ENCODE peak calls at places on chromosomes 16 and 17, in eight cellular contexts. One of them, this sample, is unnamed.
A peak's percentile ranks its signal among the peaks of the same experiment; 100 is the strongest.

GRCh38 chr17:77899494-77899893 is 59.0 kb upstream of the TNRC6C start:
- DNase-seq in stimulated activated CD4-positive, alpha-beta T cell treated with anti-CD3 and anti-CD28 coated beads, Interleukin-2, amount 100 ng/mL, for 48 hours: no peak
- DNase-seq in kidney tubule cell: no peak
- DNase-seq in pancreas: no peak
- DNase-seq in CD4-positive, CD25-positive, alpha-beta regulatory T cell: no peak
- DNase-seq in activated T-helper 1 cell treated with anti-CD3 and anti-CD28 coated beads, Interleukin-12 subunit alpha, Interleukin-12 subunit beta, Interleukin-2, Interleukin-4 antibody, amounts not matched to agents 30 ng/mL and 10 ng/mL and 1 ng/mL, durations not matched to agents 14 hours and 24 hours and 36 hours: no peak
- DNase-seq in sciatic nerve: no peak
- DNase-seq in left cardiac atrium: no peak
- DNase-seq in this sample: no peak

GRCh38 chr16:10938321-10938720 is 3.9 kb downstream of the DEXI start:
- DNase-seq in left cardiac atrium: no peak
- DNase-seq in sciatic nerve: no peak
- DNase-seq in activated T-helper 1 cell treated with anti-CD3 and anti-CD28 coated beads, Interleukin-12 subunit alpha, Interleukin-12 subunit beta, Interleukin-2, Interleukin-4 antibody, amounts not matched to agents 30 ng/mL and 10 ng/mL and 1 ng/mL, durations not matched to agents 14 hours and 24 hours and 36 hours: peak; percentile 32
- DNase-seq in pancreas: no peak
- DNase-seq in kidney tubule cell: no peak
- DNase-seq in stimulated activated CD4-positive, alpha-beta T cell treated with anti-CD3 and anti-CD28 coated beads, Interleukin-2, amount 100 ng/mL, for 48 hours: no peak
- DNase-seq in CD4-positive, CD25-positive, alpha-beta regulatory T cell: no peak
- DNase-seq in this sample: no peak

GRCh38 chr17:77281024-77281903 is 140.5 kb downstream of the SEC14L1 start:
- DNase-seq in kidney tubule cell: peak; percentile 77
- DNase-seq in CD4-positive, CD25-positive, alpha-beta regulatory T cell: peak; percentile 66
- DNase-seq in pancreas: peak; percentile 82
- DNase-seq in activated T-helper 1 cell treated with anti-CD3 and anti-CD28 coated beads, Interleukin-12 subunit alpha, Interleukin-12 subunit beta, Interleukin-2, Interleukin-4 antibody, amounts not matched to agents 30 ng/mL and 10 ng/mL and 1 ng/mL, durations not matched to agents 14 hours and 24 hours and 36 hours: peak; percentile 56
- DNase-seq in sciatic nerve: peak; percentile 72
- DNase-seq in left cardiac atrium: peak; percentile 47
- DNase-seq in stimulated activated CD4-positive, alpha-beta T cell treated with anti-CD3 and anti-CD28 coated beads, Interleukin-2, amount 100 ng/mL, for 48 hours: peak; percentile 49
- DNase-seq in this sample: peak; percentile 74

GRCh38 chr16:50316102-50316847 is 49.9 kb downstream of the ADCY7 start:
- DNase-seq in kidney tubule cell: no peak
- DNase-seq in sciatic nerve: no peak
- DNase-seq in CD4-positive, CD25-positive, alpha-beta regulatory T cell: no peak
- DNase-seq in pancreas: no peak
- DNase-seq in left cardiac atrium: no peak
- DNase-seq in activated T-helper 1 cell treated with anti-CD3 and anti-CD28 coated beads, Interleukin-12 subunit alpha, Interleukin-12 subunit beta, Interleukin-2, Interleukin-4 antibody, amounts not matched to agents 30 ng/mL and 10 ng/mL and 1 ng/mL, durations not matched to agents 14 hours and 24 hours and 36 hours: no peak
- DNase-seq in stimulated activated CD4-positive, alpha-beta T cell treated with anti-CD3 and anti-CD28 coated beads, Interleukin-2, amount 100 ng/mL, for 48 hours: no peak
- DNase-seq in this sample: no peak

GRCh38 chr17:41734139-41734948 is at the start of gene HAP1:
- DNase-seq in CD4-positive, CD25-positive, alpha-beta regulatory T cell: no peak
- DNase-seq in stimulated activated CD4-positive, alpha-beta T cell treated with anti-CD3 and anti-CD28 coated beads, Interleukin-2, amount 100 ng/mL, for 48 hours: peak; percentile 30
- DNase-seq in sciatic nerve: no peak
- DNase-seq in kidney tubule cell: peak; percentile 44
- DNase-seq in left cardiac atrium: peak; percentile 37
- DNase-seq in pancreas: peak; percentile 43
- DNase-seq in activated T-helper 1 cell treated with anti-CD3 and anti-CD28 coated beads, Interleukin-12 subunit alpha, Interleukin-12 subunit beta, Interleukin-2, Interleukin-4 antibody, amounts not matched to agents 30 ng/mL and 10 ng/mL and 1 ng/mL, durations not matched to agents 14 hours and 24 hours and 36 hours: no peak
- DNase-seq in this sample: peak; percentile 39

GRCh38 chr17:7491583-7491982 is 7.4 kb downstream of the POLR2A start:
- DNase-seq in kidney tubule cell: no peak
- DNase-seq in CD4-positive, CD25-positive, alpha-beta regulatory T cell: no peak
- DNase-seq in pancreas: no peak
- DNase-seq in activated T-helper 1 cell treated with anti-CD3 and anti-CD28 coated beads, Interleukin-12 subunit alpha, Interleukin-12 subunit beta, Interleukin-2, Interleukin-4 antibody, amounts not matched to agents 30 ng/mL and 10 ng/mL and 1 ng/mL, durations not matched to agents 14 hours and 24 hours and 36 hours: no peak
- DNase-seq in sciatic nerve: no peak
- DNase-seq in left cardiac atrium: no peak
- DNase-seq in stimulated activated CD4-positive, alpha-beta T cell treated with anti-CD3 and anti-CD28 coated beads, Interleukin-2, amount 100 ng/mL, for 48 hours: no peak
- DNase-seq in this sample: no peak

GRCh38 chr17:42676424-42677011 is at the start of gene PLEKHH3:
- DNase-seq in CD4-positive, CD25-positive, alpha-beta regulatory T cell: no peak
- DNase-seq in activated T-helper 1 cell treated with anti-CD3 and anti-CD28 coated beads, Interleukin-12 subunit alpha, Interleukin-12 subunit beta, Interleukin-2, Interleukin-4 antibody, amounts not matched to agents 30 ng/mL and 10 ng/mL and 1 ng/mL, durations not matched to agents 14 hours and 24 hours and 36 hours: no peak
- DNase-seq in pancreas: no peak
- DNase-seq in kidney tubule cell: no peak
- DNase-seq in stimulated activated CD4-positive, alpha-beta T cell treated with anti-CD3 and anti-CD28 coated beads, Interleukin-2, amount 100 ng/mL, for 48 hours: no peak
- DNase-seq in left cardiac atrium: no peak
- DNase-seq in sciatic nerve: no peak
- DNase-seq in this sample: peak; percentile 9

GRCh38 chr17:12020595-12021590 is at the start of gene MAP2K4:
- DNase-seq in activated T-helper 1 cell treated with anti-CD3 and anti-CD28 coated beads, Interleukin-12 subunit alpha, Interleukin-12 subunit beta, Interleukin-2, Interleukin-4 antibody, amounts not matched to agents 30 ng/mL and 10 ng/mL and 1 ng/mL, durations not matched to agents 14 hours and 24 hours and 36 hours: peak; percentile 91
- DNase-seq in kidney tubule cell: peak; percentile 86
- DNase-seq in sciatic nerve: peak; percentile 97
- DNase-seq in stimulated activated CD4-positive, alpha-beta T cell treated with anti-CD3 and anti-CD28 coated beads, Interleukin-2, amount 100 ng/mL, for 48 hours: peak; percentile 97
- DNase-seq in CD4-positive, CD25-positive, alpha-beta regulatory T cell: peak; percentile 93
- DNase-seq in left cardiac atrium: peak; percentile 91
- DNase-seq in pancreas: peak; percentile 96
- DNase-seq in this sample: peak; percentile 88

GRCh38 chr17:27760069-27760885 is 40.1 kb downstream of the NOS2 start:
- DNase-seq in stimulated activated CD4-positive, alpha-beta T cell treated with anti-CD3 and anti-CD28 coated beads, Interleukin-2, amount 100 ng/mL, for 48 hours: peak; percentile 78
- DNase-seq in activated T-helper 1 cell treated with anti-CD3 and anti-CD28 coated beads, Interleukin-12 subunit alpha, Interleukin-12 subunit beta, Interleukin-2, Interleukin-4 antibody, amounts not matched to agents 30 ng/mL and 10 ng/mL and 1 ng/mL, durations not matched to agents 14 hours and 24 hours and 36 hours: peak; percentile 48
- DNase-seq in pancreas: peak; percentile 76
- DNase-seq in kidney tubule cell: peak; percentile 54
- DNase-seq in CD4-positive, CD25-positive, alpha-beta regulatory T cell: peak; percentile 53
- DNase-seq in sciatic nerve: peak; percentile 83
- DNase-seq in left cardiac atrium: peak; percentile 69
- DNase-seq in this sample: peak; percentile 52

GRCh38 chr16:50548659-50549560 is 714 bp downstream of the NKD1 start:
- DNase-seq in sciatic nerve: no peak
- DNase-seq in CD4-positive, CD25-positive, alpha-beta regulatory T cell: no peak
- DNase-seq in stimulated activated CD4-positive, alpha-beta T cell treated with anti-CD3 and anti-CD28 coated beads, Interleukin-2, amount 100 ng/mL, for 48 hours: no peak
- DNase-seq in activated T-helper 1 cell treated with anti-CD3 and anti-CD28 coated beads, Interleukin-12 subunit alpha, Interleukin-12 subunit beta, Interleukin-2, Interleukin-4 antibody, amounts not matched to agents 30 ng/mL and 10 ng/mL and 1 ng/mL, durations not matched to agents 14 hours and 24 hours and 36 hours: peak; percentile 16
- DNase-seq in pancreas: peak; percentile 51
- DNase-seq in kidney tubule cell: no peak
- DNase-seq in left cardiac atrium: no peak
- DNase-seq in this sample: no peak

GRCh38 chr16:75792781-75793180 is 66.5 kb upstream of the CPHXL start:
- DNase-seq in activated T-helper 1 cell treated with anti-CD3 and anti-CD28 coated beads, Interleukin-12 subunit alpha, Interleukin-12 subunit beta, Interleukin-2, Interleukin-4 antibody, amounts not matched to agents 30 ng/mL and 10 ng/mL and 1 ng/mL, durations not matched to agents 14 hours and 24 hours and 36 hours: no peak
- DNase-seq in left cardiac atrium: no peak
- DNase-seq in CD4-positive, CD25-positive, alpha-beta regulatory T cell: no peak
- DNase-seq in stimulated activated CD4-positive, alpha-beta T cell treated with anti-CD3 and anti-CD28 coated beads, Interleukin-2, amount 100 ng/mL, for 48 hours: no peak
- DNase-seq in pancreas: no peak
- DNase-seq in kidney tubule cell: no peak
- DNase-seq in sciatic nerve: no peak
- DNase-seq in this sample: no peak

GRCh38 chr16:50449800-50450199 is 81.0 kb upstream of the BRD7 start:
- DNase-seq in pancreas: no peak
- DNase-seq in stimulated activated CD4-positive, alpha-beta T cell treated with anti-CD3 and anti-CD28 coated beads, Interleukin-2, amount 100 ng/mL, for 48 hours: no peak
- DNase-seq in CD4-positive, CD25-positive, alpha-beta regulatory T cell: no peak
- DNase-seq in activated T-helper 1 cell treated with anti-CD3 and anti-CD28 coated beads, Interleukin-12 subunit alpha, Interleukin-12 subunit beta, Interleukin-2, Interleukin-4 antibody, amounts not matched to agents 30 ng/mL and 10 ng/mL and 1 ng/mL, durations not matched to agents 14 hours and 24 hours and 36 hours: no peak
- DNase-seq in left cardiac atrium: no peak
- DNase-seq in sciatic nerve: no peak
- DNase-seq in kidney tubule cell: no peak
- DNase-seq in this sample: no peak